ENCODE peak calls at places on chromosome 3, in nine cellular contexts. C is mesothelial cell of epicardium; W is astrocyte of the cerebellum; M is CD8-positive, alpha-beta memory T cell; D is NCI-H774; V is ovary; R is NCI-H1048; L is AG04450; Y is Kasumi-1. X is an unnamed sample.

GRCh38 chr3:13005301-13005700 is 67.9 kb downstream of the IQSEC1 start:
- DNase-seq in R (no peak), Y (no peak), C (no peak), L (no peak), V (no peak), D (no peak), M (no peak), W (no peak), X (no peak)

GRCh38 chr3:139764936-139765335 is 87.2 kb upstream of the NMNAT3 start:
- DNase-seq in L (no peak), V (no peak), Y (no peak), W (peak), R (no peak), D (no peak), C (no peak), M (no peak), X (no peak)

GRCh38 chr3:127746400-127747057 is 73.8 kb downstream of the ABTB1 start:
- DNase-seq in R (no peak), C (no peak), Y (no peak), V (no peak), W (no peak), M (no peak), L (no peak), D (no peak), X (no peak)

GRCh38 chr3:151086484-151087456 is 1.3 kb downstream of the MED12L start:
- DNase-seq in C (peak), Y (peak), W (peak), M (peak), R (peak), D (peak), V (peak), L (peak), X (peak)

GRCh38 chr3:150960708-150961684 is 11.5 kb downstream of the CLRN1 start:
- DNase-seq in D (no peak), R (no peak), C (no peak), Y (no peak), V (no peak), L (no peak), M (no peak), W (no peak), X (no peak)

GRCh38 chr3:52248816-52249547 is 3.4 kb downstream of the PPM1M start:
- DNase-seq in R (no peak), V (peak), W (no peak), L (no peak), Y (no peak), C (no peak), M (no peak), D (no peak), X (no peak)

GRCh38 chr3:105277656-105278055 is 89.1 kb upstream of the ALCAM start:
- DNase-seq in M (no peak), Y (no peak), V (no peak), W (no peak), C (no peak), R (no peak), D (no peak), L (no peak), X (no peak)

GRCh38 chr3:49927798-49928197 is 1.8 kb downstream of the MON1A start:
- DNase-seq in V (no peak), C (no peak), W (no peak), D (no peak), R (no peak), L (no peak), Y (no peak), M (no peak), X (no peak)

GRCh38 chr3:192515661-192516040 is 211.7 kb downstream of the FGF12 start:
- DNase-seq in M (no peak), V (no peak), W (no peak), R (no peak), L (no peak), D (no peak), Y (no peak), C (no peak), X (no peak)

GRCh38 chr3:179181993-179182551 is 33.9 kb downstream of the PIK3CA start:
- DNase-seq in C (no peak), V (no peak), W (no peak), L (no peak), R (no peak), M (no peak), Y (peak), D (no peak), X (no peak)

GRCh38 chr3:171458056-171458856 is 1.9 kb downstream of the TNIK start:
- DNase-seq in W (no peak), D (no peak), R (no peak), L (no peak), C (no peak), V (no peak), M (peak), Y (no peak), X (no peak)

GRCh38 chr3:45896956-45897355 is 10.6 kb downstream of the CCR9 start:
- DNase-seq in Y (no peak), D (no peak), V (no peak), C (no peak), L (peak), R (no peak), W (no peak), M (no peak), X (no peak)

GRCh38 chr3:71309886-71310285 is 273.6 kb downstream of the FOXP1 start:
- DNase-seq in W (no peak), D (no peak), M (no peak), V (no peak), L (no peak), R (no peak), C (no peak), Y (no peak), X (no peak)

GRCh38 chr3:98095870-98096269 is 8.9 kb downstream of the OR5AC2 start:
- DNase-seq in C (no peak), W (no peak), R (no peak), Y (no peak), M (no peak), V (no peak), D (no peak), L (no peak), X (no peak)

GRCh38 chr3:170765419-170766078 is 104.4 kb downstream of the RPL22L1 start:
- DNase-seq in W (no peak), D (peak), Y (no peak), R (no peak), L (no peak), C (no peak), M (no peak), V (no peak), X (no peak)

GRCh38 chr3:31105011-31105410 is 210.6 kb upstream of the GADL1 start:
- DNase-seq in Y (no peak), D (no peak), M (no peak), C (no peak), V (no peak), W (no peak), R (no peak), L (no peak), X (no peak)

GRCh38 chr3:33636125-33636855 is 81.8 kb downstream of the CLASP2 start:
- DNase-seq in D (no peak), C (no peak), L (peak), V (no peak), Y (peak), R (no peak), M (peak), W (peak), X (peak)

GRCh38 chr3:111246967-111247760 is 175.5 kb downstream of the NECTIN3 start:
- DNase-seq in L (peak), C (no peak), M (no peak), R (no peak), V (no peak), D (no peak), W (peak), Y (peak), X (no peak)

GRCh38 chr3:154285221-154285620 is 39.1 kb downstream of the DHX36 start:
- DNase-seq in C (no peak), Y (peak), R (no peak), M (no peak), V (no peak), L (no peak), W (no peak), D (no peak), X (no peak)

GRCh38 chr3:27535809-27536392 is 51.7 kb upstream of the SLC4A7 start:
- DNase-seq in W (no peak), D (no peak), C (no peak), R (no peak), V (no peak), M (no peak), L (no peak), Y (no peak), X (no peak)

GRCh38 chr3:138862924-138863775 is 28.4 kb upstream of the PIK3CB start:
- DNase-seq in V (peak), L (no peak), Y (no peak), D (peak), M (no peak), W (peak), C (no peak), R (no peak), X (no peak)

GRCh38 chr3:111963424-111963823 is 15.4 kb upstream of the ABHD10 start:
- DNase-seq in V (no peak), M (no peak), C (no peak), D (no peak), W (no peak), L (no peak), Y (no peak), R (no peak), X (no peak)

GRCh38 chr3:198030125-198030524 is 70.1 kb downstream of the LMLN start:
- DNase-seq in M (no peak), Y (peak), V (no peak), R (no peak), W (no peak), L (no peak), D (no peak), C (no peak), X (no peak)

GRCh38 chr3:39814007-39814406 is 4.6 kb downstream of the MYRIP start:
- DNase-seq in M (no peak), C (no peak), Y (no peak), R (no peak), L (no peak), V (no peak), D (no peak), W (peak), X (no peak)

GRCh38 chr3:409011-409410 is 212.4 kb downstream of the CHL1 start:
- DNase-seq in D (no peak), V (no peak), L (no peak), Y (no peak), C (no peak), M (no peak), R (no peak), W (no peak), X (no peak)

GRCh38 chr3:45088543-45088942 is 57.6 kb downstream of the CDCP1 start:
- DNase-seq in R (no peak), W (no peak), D (peak), Y (no peak), C (no peak), L (no peak), M (no peak), V (no peak), X (no peak)

GRCh38 chr3:71581981-71582611 is 1.4 kb downstream of the FOXP1 start:
- DNase-seq in R (no peak), V (peak), L (no peak), Y (peak), C (peak), D (no peak), W (no peak), M (peak), X (peak)

GRCh38 chr3:45611619-45612018 is 17.1 kb downstream of the LIMD1 start:
- DNase-seq in R (no peak), M (no peak), W (no peak), D (no peak), V (no peak), Y (no peak), C (no peak), L (no peak), X (peak)

GRCh38 chr3:182508896-182509295 is 284.4 kb upstream of the ATP11B start:
- DNase-seq in M (no peak), V (no peak), L (no peak), C (no peak), D (peak), W (no peak), R (no peak), Y (no peak), X (peak)

GRCh38 chr3:138375446-138375845 is 27.1 kb downstream of the MRAS start:
- DNase-seq in L (no peak), V (no peak), W (no peak), D (no peak), Y (no peak), M (no peak), R (no peak), C (no peak), X (no peak)

GRCh38 chr3:9947025-9947995 is 4.9 kb downstream of the PRRT3 start:
- DNase-seq in M (no peak), V (peak), L (no peak), R (no peak), W (no peak), D (peak), C (no peak), Y (no peak), X (no peak)

GRCh38 chr3:126085841-126086240 is 1.9 kb upstream of the SLC41A3 start:
- DNase-seq in M (no peak), L (no peak), C (no peak), R (no peak), D (no peak), W (no peak), V (no peak), Y (no peak), X (no peak)

GRCh38 chr3:48222616-48223513 is at the start of gene CAMP:
- DNase-seq in R (no peak), M (no peak), Y (peak), C (peak), W (no peak), D (no peak), V (peak), L (no peak), X (peak)

GRCh38 chr3:65785065-65785645 is 253.6 kb downstream of the MAGI1 start:
- DNase-seq in V (no peak), W (peak), Y (peak), M (no peak), C (no peak), L (peak), D (no peak), R (no peak), X (peak)

GRCh38 chr3:145145461-145145860 is 1015.5 kb downstream of the PLOD2 start:
- DNase-seq in R (no peak), L (no peak), M (no peak), Y (no peak), W (no peak), D (no peak), V (no peak), C (no peak), X (no peak)